ENCODE peak calls at places on chromosomes 5 and 9, in nine cellular contexts. One of them, this sample, is unnamed.

GRCh38 chr5:132473608-132474007 is 17.0 kb downstream of the IRF1 start:
- DNase-seq in left lobe of liver: no peak
- DNase-seq in nucleus accumbens: no peak
- DNase-seq in T-helper 1 cell: no peak
- DNase-seq in lung: no peak
- DNase-seq in left cardiac atrium: no peak
- DNase-seq in H7: no peak
- DNase-seq in NCI-H345: no peak
- DNase-seq in GM10248: no peak
- DNase-seq in this sample: no peak

GRCh38 chr5:173963107-173963506 is 25.9 kb upstream of the C5orf47 start:
- DNase-seq in left lobe of liver: no peak
- DNase-seq in nucleus accumbens: no peak
- DNase-seq in T-helper 1 cell: no peak
- DNase-seq in lung: no peak
- DNase-seq in left cardiac atrium: no peak
- DNase-seq in H7: peak
- DNase-seq in NCI-H345: peak
- DNase-seq in GM10248: no peak
- DNase-seq in this sample: no peak

GRCh38 chr5:39177629-39177959 is 41.8 kb downstream of the FYB1 start:
- DNase-seq in left lobe of liver: no peak
- DNase-seq in nucleus accumbens: no peak
- DNase-seq in T-helper 1 cell: no peak
- DNase-seq in lung: no peak
- DNase-seq in left cardiac atrium: no peak
- DNase-seq in H7: no peak
- DNase-seq in NCI-H345: no peak
- DNase-seq in GM10248: peak
- DNase-seq in this sample: no peak

GRCh38 chr9:38047301-38048251 is 21.5 kb downstream of the SHB start:
- DNase-seq in left lobe of liver: peak
- DNase-seq in nucleus accumbens: peak
- DNase-seq in T-helper 1 cell: no peak
- DNase-seq in lung: peak
- DNase-seq in left cardiac atrium: peak
- DNase-seq in H7: peak
- DNase-seq in NCI-H345: peak
- DNase-seq in GM10248: no peak
- DNase-seq in this sample: peak

GRCh38 chr9:35839926-35840325 is 10.9 kb downstream of the TMEM8B start:
- DNase-seq in left lobe of liver: no peak
- DNase-seq in nucleus accumbens: no peak
- DNase-seq in T-helper 1 cell: no peak
- DNase-seq in lung: no peak
- DNase-seq in left cardiac atrium: no peak
- DNase-seq in H7: no peak
- DNase-seq in NCI-H345: no peak
- DNase-seq in GM10248: no peak
- DNase-seq in this sample: no peak

GRCh38 chr5:132389453-132390286 is 20.2 kb downstream of the SLC22A5 start:
- DNase-seq in left lobe of liver: no peak
- DNase-seq in nucleus accumbens: no peak
- DNase-seq in T-helper 1 cell: no peak
- DNase-seq in lung: peak
- DNase-seq in left cardiac atrium: peak
- DNase-seq in H7: no peak
- DNase-seq in NCI-H345: no peak
- DNase-seq in GM10248: no peak
- DNase-seq in this sample: peak

GRCh38 chr9:37938121-37938906 is 34.4 kb upstream of the SLC25A51 start:
- DNase-seq in left lobe of liver: no peak
- DNase-seq in nucleus accumbens: peak
- DNase-seq in T-helper 1 cell: no peak
- DNase-seq in lung: no peak
- DNase-seq in left cardiac atrium: peak
- DNase-seq in H7: no peak
- DNase-seq in NCI-H345: no peak
- DNase-seq in GM10248: no peak
- DNase-seq in this sample: no peak

GRCh38 chr5:84303315-84303714 is 81.4 kb downstream of the EDIL3 start:
- DNase-seq in left lobe of liver: no peak
- DNase-seq in nucleus accumbens: no peak
- DNase-seq in T-helper 1 cell: no peak
- DNase-seq in lung: no peak
- DNase-seq in left cardiac atrium: no peak
- DNase-seq in H7: no peak
- DNase-seq in NCI-H345: no peak
- DNase-seq in GM10248: no peak
- DNase-seq in this sample: no peak

GRCh38 chr5:38509185-38509584 is 47.3 kb downstream of the LIFR start:
- DNase-seq in left lobe of liver: no peak
- DNase-seq in nucleus accumbens: no peak
- DNase-seq in T-helper 1 cell: no peak
- DNase-seq in lung: no peak
- DNase-seq in left cardiac atrium: no peak
- DNase-seq in H7: no peak
- DNase-seq in NCI-H345: no peak
- DNase-seq in GM10248: no peak
- DNase-seq in this sample: no peak

GRCh38 chr5:104016650-104017049 is 454.1 kb upstream of the NUDT12 start:
- DNase-seq in left lobe of liver: no peak
- DNase-seq in nucleus accumbens: no peak
- DNase-seq in T-helper 1 cell: no peak
- DNase-seq in lung: no peak
- DNase-seq in left cardiac atrium: no peak
- DNase-seq in H7: no peak
- DNase-seq in NCI-H345: no peak
- DNase-seq in GM10248: no peak
- DNase-seq in this sample: no peak

GRCh38 chr5:61202213-61202612 is 39.9 kb upstream of the SMIM15 start:
- DNase-seq in left lobe of liver: no peak
- DNase-seq in nucleus accumbens: no peak
- DNase-seq in T-helper 1 cell: no peak
- DNase-seq in lung: no peak
- DNase-seq in left cardiac atrium: no peak
- DNase-seq in H7: no peak
- DNase-seq in NCI-H345: no peak
- DNase-seq in GM10248: peak
- DNase-seq in this sample: no peak

GRCh38 chr9:89179535-89179919 is 909 bp upstream of the SHC3 start:
- DNase-seq in left lobe of liver: no peak
- DNase-seq in nucleus accumbens: no peak
- DNase-seq in T-helper 1 cell: no peak
- DNase-seq in lung: no peak
- DNase-seq in left cardiac atrium: no peak
- DNase-seq in H7: peak
- DNase-seq in NCI-H345: no peak
- DNase-seq in GM10248: no peak
- DNase-seq in this sample: no peak

GRCh38 chr5:147773587-147773986 is 8.9 kb downstream of the JAKMIP2 start:
- DNase-seq in left lobe of liver: peak
- DNase-seq in nucleus accumbens: no peak
- DNase-seq in T-helper 1 cell: no peak
- DNase-seq in lung: no peak
- DNase-seq in left cardiac atrium: no peak
- DNase-seq in H7: no peak
- DNase-seq in NCI-H345: no peak
- DNase-seq in GM10248: no peak
- DNase-seq in this sample: no peak

GRCh38 chr5:83927140-83927733 is 206.6 kb upstream of the HAPLN1 start:
- DNase-seq in left lobe of liver: peak
- DNase-seq in nucleus accumbens: peak
- DNase-seq in T-helper 1 cell: no peak
- DNase-seq in lung: peak
- DNase-seq in left cardiac atrium: peak
- DNase-seq in H7: peak
- DNase-seq in NCI-H345: peak
- DNase-seq in GM10248: peak
- DNase-seq in this sample: peak

GRCh38 chr9:85118990-85119755 is 449.6 kb downstream of the NTRK2 start:
- DNase-seq in left lobe of liver: no peak
- DNase-seq in nucleus accumbens: no peak
- DNase-seq in T-helper 1 cell: no peak
- DNase-seq in lung: no peak
- DNase-seq in left cardiac atrium: no peak
- DNase-seq in H7: no peak
- DNase-seq in NCI-H345: no peak
- DNase-seq in GM10248: no peak
- DNase-seq in this sample: no peak

GRCh38 chr9:84604223-84604622 is 65.3 kb upstream of the NTRK2 start:
- DNase-seq in left lobe of liver: no peak
- DNase-seq in nucleus accumbens: no peak
- DNase-seq in T-helper 1 cell: no peak
- DNase-seq in lung: no peak
- DNase-seq in left cardiac atrium: no peak
- DNase-seq in H7: no peak
- DNase-seq in NCI-H345: no peak
- DNase-seq in GM10248: no peak
- DNase-seq in this sample: no peak

This sample was measured in erythroblast.